ENCODE peak calls at places on chromosomes 13 and 19, in six cellular contexts. One of them, this sample, is unnamed.
A peak's percentile ranks its signal among the peaks of the same experiment; 100 is the strongest.

GRCh38 chr19:12331211-12331941 is 2.1 kb downstream of the ZNF563 start:
- DNase-seq in activated CD4-positive, alpha-beta T cell treated with anti-CD3 and anti-CD28 coated beads, Interleukin-2, amount 50 U/mL, for 24 hours: peak; percentile 24
- DNase-seq in amniotic stem cell: no peak
- DNase-seq in NCI-H2171: no peak
- DNase-seq in activated naive CD4-positive, alpha-beta T cell treated with anti-CD3 and anti-CD28 coated beads, Interleukin-2, amount 10 ng/mL, durations not matched to agents 7 days and 5 days: peak; percentile 26
- DNase-seq in SHP77: no peak
- DNase-seq in this sample: no peak

GRCh38 chr19:18045307-18046013 is 37.5 kb downstream of the ARRDC2 start:
- DNase-seq in activated CD4-positive, alpha-beta T cell treated with anti-CD3 and anti-CD28 coated beads, Interleukin-2, amount 50 U/mL, for 24 hours: no peak
- DNase-seq in NCI-H2171: peak; percentile 42
- DNase-seq in activated naive CD4-positive, alpha-beta T cell treated with anti-CD3 and anti-CD28 coated beads, Interleukin-2, amount 10 ng/mL, durations not matched to agents 7 days and 5 days: no peak
- DNase-seq in amniotic stem cell: no peak
- DNase-seq in SHP77: no peak
- DNase-seq in this sample: no peak

GRCh38 chr13:30047154-30047874 is 196.9 kb upstream of the UBL3 start:
- DNase-seq in activated CD4-positive, alpha-beta T cell treated with anti-CD3 and anti-CD28 coated beads, Interleukin-2, amount 50 U/mL, for 24 hours: no peak
- DNase-seq in SHP77: no peak
- DNase-seq in NCI-H2171: no peak
- DNase-seq in activated naive CD4-positive, alpha-beta T cell treated with anti-CD3 and anti-CD28 coated beads, Interleukin-2, amount 10 ng/mL, durations not matched to agents 7 days and 5 days: no peak
- DNase-seq in amniotic stem cell: no peak
- DNase-seq in this sample: no peak

GRCh38 chr13:86729206-86729605 is 930.0 kb upstream of the SLITRK6 start:
- DNase-seq in amniotic stem cell: no peak
- DNase-seq in NCI-H2171: no peak
- DNase-seq in SHP77: no peak
- DNase-seq in activated naive CD4-positive, alpha-beta T cell treated with anti-CD3 and anti-CD28 coated beads, Interleukin-2, amount 10 ng/mL, durations not matched to agents 7 days and 5 days: no peak
- DNase-seq in activated CD4-positive, alpha-beta T cell treated with anti-CD3 and anti-CD28 coated beads, Interleukin-2, amount 50 U/mL, for 24 hours: no peak
- DNase-seq in this sample: no peak

GRCh38 chr13:38830442-38831045 is 143.7 kb downstream of the FREM2 start:
- DNase-seq in NCI-H2171: no peak
- DNase-seq in SHP77: no peak
- DNase-seq in activated CD4-positive, alpha-beta T cell treated with anti-CD3 and anti-CD28 coated beads, Interleukin-2, amount 50 U/mL, for 24 hours: no peak
- DNase-seq in amniotic stem cell: no peak
- DNase-seq in activated naive CD4-positive, alpha-beta T cell treated with anti-CD3 and anti-CD28 coated beads, Interleukin-2, amount 10 ng/mL, durations not matched to agents 7 days and 5 days: no peak
- DNase-seq in this sample: no peak

GRCh38 chr19:46784262-46785053 is 3.9 kb downstream of the SLC1A5 start:
- DNase-seq in activated CD4-positive, alpha-beta T cell treated with anti-CD3 and anti-CD28 coated beads, Interleukin-2, amount 50 U/mL, for 24 hours: peak; percentile 49
- DNase-seq in activated naive CD4-positive, alpha-beta T cell treated with anti-CD3 and anti-CD28 coated beads, Interleukin-2, amount 10 ng/mL, durations not matched to agents 7 days and 5 days: peak; percentile 76
- DNase-seq in NCI-H2171: peak; percentile 71
- DNase-seq in SHP77: peak; percentile 39
- DNase-seq in amniotic stem cell: peak; percentile 78
- DNase-seq in this sample: no peak

GRCh38 chr13:47298506-47298905 is 401.7 kb upstream of the HTR2A start:
- DNase-seq in SHP77: no peak
- DNase-seq in amniotic stem cell: no peak
- DNase-seq in activated naive CD4-positive, alpha-beta T cell treated with anti-CD3 and anti-CD28 coated beads, Interleukin-2, amount 10 ng/mL, durations not matched to agents 7 days and 5 days: no peak
- DNase-seq in NCI-H2171: no peak
- DNase-seq in activated CD4-positive, alpha-beta T cell treated with anti-CD3 and anti-CD28 coated beads, Interleukin-2, amount 50 U/mL, for 24 hours: no peak
- DNase-seq in this sample: no peak

GRCh38 chr19:19010551-19010950 is 22.8 kb downstream of the SUGP2 start:
- DNase-seq in activated naive CD4-positive, alpha-beta T cell treated with anti-CD3 and anti-CD28 coated beads, Interleukin-2, amount 10 ng/mL, durations not matched to agents 7 days and 5 days: no peak
- DNase-seq in activated CD4-positive, alpha-beta T cell treated with anti-CD3 and anti-CD28 coated beads, Interleukin-2, amount 50 U/mL, for 24 hours: no peak
- DNase-seq in NCI-H2171: no peak
- DNase-seq in SHP77: no peak
- DNase-seq in amniotic stem cell: no peak
- DNase-seq in this sample: no peak

GRCh38 chr19:17553256-17553655 is 2.2 kb upstream of the COLGALT1 start:
- DNase-seq in NCI-H2171: peak; percentile 86
- DNase-seq in amniotic stem cell: peak; percentile 42
- DNase-seq in SHP77: peak; percentile 23
- DNase-seq in activated CD4-positive, alpha-beta T cell treated with anti-CD3 and anti-CD28 coated beads, Interleukin-2, amount 50 U/mL, for 24 hours: no peak
- DNase-seq in activated naive CD4-positive, alpha-beta T cell treated with anti-CD3 and anti-CD28 coated beads, Interleukin-2, amount 10 ng/mL, durations not matched to agents 7 days and 5 days: no peak
- DNase-seq in this sample: peak; percentile 26

GRCh38 chr13:40679586-40679985 is 13.1 kb upstream of the FOXO1 start:
- DNase-seq in NCI-H2171: no peak
- DNase-seq in activated naive CD4-positive, alpha-beta T cell treated with anti-CD3 and anti-CD28 coated beads, Interleukin-2, amount 10 ng/mL, durations not matched to agents 7 days and 5 days: no peak
- DNase-seq in amniotic stem cell: no peak
- DNase-seq in activated CD4-positive, alpha-beta T cell treated with anti-CD3 and anti-CD28 coated beads, Interleukin-2, amount 50 U/mL, for 24 hours: no peak
- DNase-seq in SHP77: no peak
- DNase-seq in this sample: no peak

GRCh38 chr19:5046339-5047039 is 77.6 kb downstream of the KDM4B start:
- DNase-seq in amniotic stem cell: no peak
- DNase-seq in activated naive CD4-positive, alpha-beta T cell treated with anti-CD3 and anti-CD28 coated beads, Interleukin-2, amount 10 ng/mL, durations not matched to agents 7 days and 5 days: no peak
- DNase-seq in NCI-H2171: peak; percentile 80
- DNase-seq in SHP77: peak; percentile 89
- DNase-seq in activated CD4-positive, alpha-beta T cell treated with anti-CD3 and anti-CD28 coated beads, Interleukin-2, amount 50 U/mL, for 24 hours: no peak
- DNase-seq in this sample: peak; percentile 68

GRCh38 chr19:29658221-29658991 is 6.9 kb upstream of the PLEKHF1 start:
- DNase-seq in NCI-H2171: no peak
- DNase-seq in amniotic stem cell: no peak
- DNase-seq in activated naive CD4-positive, alpha-beta T cell treated with anti-CD3 and anti-CD28 coated beads, Interleukin-2, amount 10 ng/mL, durations not matched to agents 7 days and 5 days: no peak
- DNase-seq in SHP77: no peak
- DNase-seq in activated CD4-positive, alpha-beta T cell treated with anti-CD3 and anti-CD28 coated beads, Interleukin-2, amount 50 U/mL, for 24 hours: no peak
- DNase-seq in this sample: no peak

GRCh38 chr19:33438016-33438671 is 64.6 kb downstream of the CEBPG start:
- DNase-seq in SHP77: peak; percentile 63
- DNase-seq in activated naive CD4-positive, alpha-beta T cell treated with anti-CD3 and anti-CD28 coated beads, Interleukin-2, amount 10 ng/mL, durations not matched to agents 7 days and 5 days: peak; percentile 14
- DNase-seq in amniotic stem cell: no peak
- DNase-seq in NCI-H2171: no peak
- DNase-seq in activated CD4-positive, alpha-beta T cell treated with anti-CD3 and anti-CD28 coated beads, Interleukin-2, amount 50 U/mL, for 24 hours: no peak
- DNase-seq in this sample: no peak

GRCh38 chr13:80084086-80084676 is 256.7 kb downstream of the SPRY2 start:
- DNase-seq in SHP77: no peak
- DNase-seq in activated CD4-positive, alpha-beta T cell treated with anti-CD3 and anti-CD28 coated beads, Interleukin-2, amount 50 U/mL, for 24 hours: no peak
- DNase-seq in amniotic stem cell: no peak
- DNase-seq in NCI-H2171: no peak
- DNase-seq in activated naive CD4-positive, alpha-beta T cell treated with anti-CD3 and anti-CD28 coated beads, Interleukin-2, amount 10 ng/mL, durations not matched to agents 7 days and 5 days: no peak
- DNase-seq in this sample: no peak

GRCh38 chr19:32744555-32745325 is 25.2 kb downstream of the TDRD12 start:
- DNase-seq in NCI-H2171: no peak
- DNase-seq in activated naive CD4-positive, alpha-beta T cell treated with anti-CD3 and anti-CD28 coated beads, Interleukin-2, amount 10 ng/mL, durations not matched to agents 7 days and 5 days: no peak
- DNase-seq in amniotic stem cell: no peak
- DNase-seq in SHP77: no peak
- DNase-seq in activated CD4-positive, alpha-beta T cell treated with anti-CD3 and anti-CD28 coated beads, Interleukin-2, amount 50 U/mL, for 24 hours: no peak
- DNase-seq in this sample: no peak

GRCh38 chr19:57363734-57364181 is 407 bp downstream of the TRAPPC2B start:
- DNase-seq in SHP77: no peak
- DNase-seq in NCI-H2171: no peak
- DNase-seq in activated CD4-positive, alpha-beta T cell treated with anti-CD3 and anti-CD28 coated beads, Interleukin-2, amount 50 U/mL, for 24 hours: no peak
- DNase-seq in activated naive CD4-positive, alpha-beta T cell treated with anti-CD3 and anti-CD28 coated beads, Interleukin-2, amount 10 ng/mL, durations not matched to agents 7 days and 5 days: no peak
- DNase-seq in amniotic stem cell: no peak
- DNase-seq in this sample: no peak

GRCh38 chr19:30842926-30843325 is 470.7 kb downstream of the ZNF536 start:
- DNase-seq in activated naive CD4-positive, alpha-beta T cell treated with anti-CD3 and anti-CD28 coated beads, Interleukin-2, amount 10 ng/mL, durations not matched to agents 7 days and 5 days: no peak
- DNase-seq in amniotic stem cell: no peak
- DNase-seq in activated CD4-positive, alpha-beta T cell treated with anti-CD3 and anti-CD28 coated beads, Interleukin-2, amount 50 U/mL, for 24 hours: no peak
- DNase-seq in NCI-H2171: no peak
- DNase-seq in SHP77: no peak
- DNase-seq in this sample: no peak

GRCh38 chr19:37594982-37595382 is 306 bp downstream of the ZNF540 start:
- DNase-seq in NCI-H2171: no peak
- DNase-seq in activated naive CD4-positive, alpha-beta T cell treated with anti-CD3 and anti-CD28 coated beads, Interleukin-2, amount 10 ng/mL, durations not matched to agents 7 days and 5 days: peak; percentile 74
- DNase-seq in activated CD4-positive, alpha-beta T cell treated with anti-CD3 and anti-CD28 coated beads, Interleukin-2, amount 50 U/mL, for 24 hours: no peak
- DNase-seq in amniotic stem cell: peak; percentile 59
- DNase-seq in SHP77: peak; percentile 50
- DNase-seq in this sample: no peak

GRCh38 chr19:23762884-23763711 is 4.4 kb upstream of the ZNF681 start:
- DNase-seq in amniotic stem cell: no peak
- DNase-seq in SHP77: no peak
- DNase-seq in activated CD4-positive, alpha-beta T cell treated with anti-CD3 and anti-CD28 coated beads, Interleukin-2, amount 50 U/mL, for 24 hours: peak; percentile 59
- DNase-seq in activated naive CD4-positive, alpha-beta T cell treated with anti-CD3 and anti-CD28 coated beads, Interleukin-2, amount 10 ng/mL, durations not matched to agents 7 days and 5 days: peak; percentile 86
- DNase-seq in NCI-H2171: no peak
- DNase-seq in this sample: no peak

GRCh38 chr19:49894879-49895565 is 1.7 kb downstream of the IL4I1 start:
- DNase-seq in amniotic stem cell: no peak
- DNase-seq in SHP77: no peak
- DNase-seq in NCI-H2171: no peak
- DNase-seq in activated naive CD4-positive, alpha-beta T cell treated with anti-CD3 and anti-CD28 coated beads, Interleukin-2, amount 10 ng/mL, durations not matched to agents 7 days and 5 days: no peak
- DNase-seq in activated CD4-positive, alpha-beta T cell treated with anti-CD3 and anti-CD28 coated beads, Interleukin-2, amount 50 U/mL, for 24 hours: no peak
- DNase-seq in this sample: no peak

GRCh38 chr13:79647518-79647917 is 166.6 kb downstream of the NDFIP2 start:
- DNase-seq in NCI-H2171: no peak
- DNase-seq in amniotic stem cell: no peak
- DNase-seq in activated CD4-positive, alpha-beta T cell treated with anti-CD3 and anti-CD28 coated beads, Interleukin-2, amount 50 U/mL, for 24 hours: no peak
- DNase-seq in SHP77: peak; percentile 20
- DNase-seq in activated naive CD4-positive, alpha-beta T cell treated with anti-CD3 and anti-CD28 coated beads, Interleukin-2, amount 10 ng/mL, durations not matched to agents 7 days and 5 days: no peak
- DNase-seq in this sample: no peak

GRCh38 chr13:108494991-108495661 is 134.3 kb upstream of the MYO16 start:
- DNase-seq in activated naive CD4-positive, alpha-beta T cell treated with anti-CD3 and anti-CD28 coated beads, Interleukin-2, amount 10 ng/mL, durations not matched to agents 7 days and 5 days: no peak
- DNase-seq in amniotic stem cell: no peak
- DNase-seq in NCI-H2171: no peak
- DNase-seq in activated CD4-positive, alpha-beta T cell treated with anti-CD3 and anti-CD28 coated beads, Interleukin-2, amount 50 U/mL, for 24 hours: no peak
- DNase-seq in SHP77: no peak
- DNase-seq in this sample: no peak

GRCh38 chr13:66635526-66635925 is 594.6 kb downstream of the PCDH9 start:
- DNase-seq in activated CD4-positive, alpha-beta T cell treated with anti-CD3 and anti-CD28 coated beads, Interleukin-2, amount 50 U/mL, for 24 hours: no peak
- DNase-seq in SHP77: no peak
- DNase-seq in amniotic stem cell: no peak
- DNase-seq in NCI-H2171: no peak
- DNase-seq in activated naive CD4-positive, alpha-beta T cell treated with anti-CD3 and anti-CD28 coated beads, Interleukin-2, amount 10 ng/mL, durations not matched to agents 7 days and 5 days: no peak
- DNase-seq in this sample: no peak

GRCh38 chr19:12933287-12934072 is at the start of gene FARSA:
- DNase-seq in SHP77: peak; percentile 89
- DNase-seq in amniotic stem cell: peak; percentile 92
- DNase-seq in NCI-H2171: peak; percentile 91
- DNase-seq in activated CD4-positive, alpha-beta T cell treated with anti-CD3 and anti-CD28 coated beads, Interleukin-2, amount 50 U/mL, for 24 hours: peak; percentile 73
- DNase-seq in activated naive CD4-positive, alpha-beta T cell treated with anti-CD3 and anti-CD28 coated beads, Interleukin-2, amount 10 ng/mL, durations not matched to agents 7 days and 5 days: peak; percentile 95
- DNase-seq in this sample: peak; percentile 54

GRCh38 chr13:110237895-110238294 is 69.1 kb downstream of the COL4A1 start:
- DNase-seq in SHP77: no peak
- DNase-seq in amniotic stem cell: no peak
- DNase-seq in activated CD4-positive, alpha-beta T cell treated with anti-CD3 and anti-CD28 coated beads, Interleukin-2, amount 50 U/mL, for 24 hours: no peak
- DNase-seq in activated naive CD4-positive, alpha-beta T cell treated with anti-CD3 and anti-CD28 coated beads, Interleukin-2, amount 10 ng/mL, durations not matched to agents 7 days and 5 days: no peak
- DNase-seq in NCI-H2171: no peak
- DNase-seq in this sample: no peak

GRCh38 chr13:112703449-112703848 is 13.6 kb downstream of the ATP11A start:
- DNase-seq in activated naive CD4-positive, alpha-beta T cell treated with anti-CD3 and anti-CD28 coated beads, Interleukin-2, amount 10 ng/mL, durations not matched to agents 7 days and 5 days: no peak
- DNase-seq in amniotic stem cell: no peak
- DNase-seq in activated CD4-positive, alpha-beta T cell treated with anti-CD3 and anti-CD28 coated beads, Interleukin-2, amount 50 U/mL, for 24 hours: no peak
- DNase-seq in SHP77: no peak
- DNase-seq in NCI-H2171: peak; percentile 63
- DNase-seq in this sample: no peak

GRCh38 chr13:78022164-78022877 is 103.7 kb upstream of the EDNRB start:
- DNase-seq in activated naive CD4-positive, alpha-beta T cell treated with anti-CD3 and anti-CD28 coated beads, Interleukin-2, amount 10 ng/mL, durations not matched to agents 7 days and 5 days: peak; percentile 70
- DNase-seq in amniotic stem cell: no peak
- DNase-seq in NCI-H2171: no peak
- DNase-seq in SHP77: no peak
- DNase-seq in activated CD4-positive, alpha-beta T cell treated with anti-CD3 and anti-CD28 coated beads, Interleukin-2, amount 50 U/mL, for 24 hours: no peak
- DNase-seq in this sample: no peak

This sample was measured in NCI-H524 treated with DMSO at 0.1 percent for 48 hours.